ENCODE peak calls at places on chromosomes 3 and 15, in four cellular contexts. K, W, Z and O are unnamed samples.

GRCh38 chr3:126961791-126962461 is 21.0 kb upstream of the PLXNA1 start:
- DNase-seq in K (no peak), W (no peak), Z (no peak), O (peak; percentile 77)

GRCh38 chr3:128426128-128426921 is 40.4 kb downstream of the DNAJB8 start:
- DNase-seq in K (peak; percentile 24), W (no peak), Z (peak; percentile 47), O (peak; percentile 92)

GRCh38 chr3:189282751-189283150 is 111.0 kb downstream of the TPRG1 start:
- DNase-seq in K (no peak), W (no peak), Z (no peak), O (no peak)

GRCh38 chr15:84785053-84785452 is 32.1 kb upstream of the ALPK3 start:
- DNase-seq in K (no peak), W (no peak), Z (no peak), O (no peak)

GRCh38 chr15:29364429-29365078 is 94.9 kb upstream of the NSMCE3 start:
- DNase-seq in K (no peak), W (no peak), Z (no peak), O (no peak)

GRCh38 chr15:39925112-39925830 is 5.2 kb upstream of the GPR176 start:
- DNase-seq in K (no peak), W (no peak), Z (no peak), O (no peak)

GRCh38 chr3:183188895-183189462 is 26.4 kb upstream of the LAMP3 start:
- DNase-seq in K (no peak), W (peak; percentile 40), Z (no peak), O (no peak)

GRCh38 chr3:123884258-123884831 is at the start of gene MYLK:
- DNase-seq in K (no peak), W (no peak), Z (no peak), O (peak; percentile 82)

GRCh38 chr3:192655627-192656026 is 71.7 kb downstream of the FGF12 start:
- DNase-seq in K (no peak), W (no peak), Z (no peak), O (no peak)

GRCh38 chr3:72123908-72124441 is 339.0 kb upstream of the PROK2 start:
- DNase-seq in K (no peak), W (no peak), Z (no peak), O (no peak)

GRCh38 chr3:123365450-123366143 is 83.3 kb downstream of the ADCY5 start:
- DNase-seq in K (no peak), W (no peak), Z (no peak), O (peak; percentile 4)